ENCODE peak calls at places on chromosomes 5 and 9, in nine cellular contexts. B is Caco-2; I is ovary; F is heart right ventricle; U is CD4-positive, alpha-beta T cell; K is upper lobe of left lung; N is HCT116; R is body of pancreas; J is Peyer's patch. L is an unnamed sample.

GRCh38 chr5:67581203-67581602 is 384.6 kb upstream of the CD180 start:
- DNase-seq in R (no peak), F (no peak), B (peak; percentile 2), U (no peak), I (no peak), J (no peak), K (no peak), N (no peak), L (no peak)

GRCh38 chr9:78091736-78092135 is 60.1 kb upstream of the GNAQ start:
- DNase-seq in B (no peak), N (no peak), K (no peak), I (no peak), J (no peak), U (no peak), F (no peak), R (no peak), L (no peak)

GRCh38 chr5:103894882-103895281 is 332.3 kb upstream of the NUDT12 start:
- DNase-seq in F (no peak), I (no peak), J (no peak), N (no peak), R (no peak), B (no peak), K (no peak), U (no peak), L (no peak)

GRCh38 chr9:77876091-77876490 is 155.5 kb downstream of the GNAQ start:
- DNase-seq in F (peak; percentile 19), B (no peak), J (no peak), U (no peak), K (no peak), R (no peak), N (no peak), I (peak; percentile 60), L (no peak)

GRCh38 chr5:40437452-40437861 is 242.3 kb upstream of the PTGER4 start:
- DNase-seq in R (no peak), F (no peak), K (peak; percentile 54), N (no peak), J (peak; percentile 80), B (no peak), I (no peak), U (no peak), L (no peak)

GRCh38 chr5:78638423-78638822 is 10.1 kb downstream of the LHFPL2 start:
- DNase-seq in R (peak; percentile 90), K (peak; percentile 59), N (no peak), J (peak; percentile 88), U (no peak), F (peak; percentile 76), B (peak; percentile 69), I (peak; percentile 57), L (peak; percentile 59)

GRCh38 chr5:146690880-146691355 is 174.9 kb upstream of the GPR151 start:
- DNase-seq in K (no peak), N (no peak), F (no peak), J (no peak), R (no peak), U (no peak), B (no peak), I (no peak), L (no peak)

GRCh38 chr5:94480511-94480910 is 137.9 kb downstream of the KIAA0825 start:
- DNase-seq in J (no peak), K (no peak), U (no peak), F (no peak), B (no peak), N (no peak), R (no peak), I (no peak), L (no peak)

GRCh38 chr9:110371411-110372013 is 33.8 kb upstream of the TXNDC8 start:
- DNase-seq in K (no peak), N (no peak), I (no peak), R (no peak), F (no peak), B (no peak), U (no peak), J (no peak), L (no peak)

GRCh38 chr5:66209794-66210193 is 65.7 kb downstream of the SREK1 start:
- DNase-seq in K (no peak), B (no peak), U (no peak), I (no peak), F (no peak), R (no peak), N (no peak), J (no peak), L (no peak)

GRCh38 chr5:102668220-102668930 is 86.7 kb upstream of the PAM start:
- DNase-seq in B (no peak), I (no peak), R (no peak), U (no peak), N (no peak), J (no peak), K (no peak), F (no peak), L (no peak)

GRCh38 chr5:108003178-108003577 is 332.4 kb upstream of the EFNA5 start:
- DNase-seq in N (no peak), R (no peak), K (no peak), B (no peak), I (no peak), J (no peak), U (no peak), F (no peak), L (no peak)

GRCh38 chr9:93302586-93303257 is 118.8 kb downstream of the WNK2 start:
- DNase-seq in I (peak; percentile 39), B (peak; percentile 55), J (peak; percentile 85), N (peak; percentile 42), K (peak; percentile 57), R (peak; percentile 69), F (peak; percentile 45), U (peak; percentile 64), L (peak; percentile 10)

GRCh38 chr9:108722396-108722795 is 133.4 kb downstream of the ACTL7B start:
- DNase-seq in B (no peak), N (no peak), U (no peak), K (no peak), F (no peak), J (no peak), R (no peak), I (no peak), L (no peak)

GRCh38 chr9:86639899-86640379 is 285.7 kb upstream of the TUT7 start:
- DNase-seq in F (no peak), N (no peak), U (no peak), J (no peak), B (peak; percentile 37), R (peak; percentile 32), I (no peak), K (no peak), L (no peak)

GRCh38 chr9:2242778-2243395 is 227.7 kb downstream of the SMARCA2 start:
- DNase-seq in N (no peak), J (no peak), I (peak; percentile 65), F (no peak), U (no peak), R (no peak), K (no peak), B (peak; percentile 40), L (no peak)

GRCh38 chr5:177494356-177495195 is 2.8 kb downstream of the PDLIM7 start:
- DNase-seq in R (peak; percentile 48), K (peak; percentile 75), J (peak; percentile 63), B (no peak), F (peak; percentile 66), N (peak; percentile 49), U (no peak), I (peak; percentile 82), L (no peak)
- TF ChIP-seq CTCF in R (no peak), K (no peak), J (no peak), B (no peak), F (peak; percentile 8), N (no peak), U (no peak), I (no peak), L (peak; percentile 69)

GRCh38 chr9:36793277-36793676 is 220.6 kb downstream of the MELK start:
- DNase-seq in K (no peak), N (peak; percentile 32), R (no peak), B (peak; percentile 22), J (no peak), F (no peak), U (no peak), I (no peak), L (no peak)
- TF ChIP-seq CTCF in K (no peak), N (peak; percentile 27), R (no peak), B (peak; percentile 42), J (no peak), F (no peak), U (no peak), I (no peak), L (peak; percentile 4)

GRCh38 chr5:5885782-5886181 is 463.3 kb downstream of the ICE1 start:
- DNase-seq in K (no peak), J (no peak), U (no peak), R (no peak), I (no peak), B (no peak), F (no peak), N (no peak), L (no peak)

GRCh38 chr5:5884593-5884992 is 462.1 kb downstream of the ICE1 start:
- DNase-seq in F (no peak), N (no peak), B (no peak), I (no peak), R (no peak), K (no peak), U (no peak), J (no peak), L (no peak)

GRCh38 chr5:5887818-5888217 is 465.3 kb downstream of the ICE1 start:
- DNase-seq in R (no peak), F (no peak), I (no peak), B (no peak), J (no peak), N (no peak), K (no peak), U (no peak), L (no peak)

GRCh38 chr5:5886353-5886752 is 463.9 kb downstream of the ICE1 start:
- DNase-seq in I (no peak), J (no peak), B (no peak), U (no peak), N (no peak), K (no peak), F (no peak), R (no peak), L (no peak)

GRCh38 chr5:5886812-5887486 is 464.5 kb downstream of the ICE1 start:
- DNase-seq in N (no peak), F (no peak), U (peak; percentile 17), I (no peak), K (peak; percentile 33), R (peak; percentile 28), J (peak; percentile 61), B (peak; percentile 54), L (no peak)
- TF ChIP-seq CTCF in N (no peak), F (peak; percentile 58), U (no peak), I (no peak), K (peak; percentile 60), R (peak; percentile 68), J (no peak), B (peak; percentile 72), L (no peak)

DNA sequence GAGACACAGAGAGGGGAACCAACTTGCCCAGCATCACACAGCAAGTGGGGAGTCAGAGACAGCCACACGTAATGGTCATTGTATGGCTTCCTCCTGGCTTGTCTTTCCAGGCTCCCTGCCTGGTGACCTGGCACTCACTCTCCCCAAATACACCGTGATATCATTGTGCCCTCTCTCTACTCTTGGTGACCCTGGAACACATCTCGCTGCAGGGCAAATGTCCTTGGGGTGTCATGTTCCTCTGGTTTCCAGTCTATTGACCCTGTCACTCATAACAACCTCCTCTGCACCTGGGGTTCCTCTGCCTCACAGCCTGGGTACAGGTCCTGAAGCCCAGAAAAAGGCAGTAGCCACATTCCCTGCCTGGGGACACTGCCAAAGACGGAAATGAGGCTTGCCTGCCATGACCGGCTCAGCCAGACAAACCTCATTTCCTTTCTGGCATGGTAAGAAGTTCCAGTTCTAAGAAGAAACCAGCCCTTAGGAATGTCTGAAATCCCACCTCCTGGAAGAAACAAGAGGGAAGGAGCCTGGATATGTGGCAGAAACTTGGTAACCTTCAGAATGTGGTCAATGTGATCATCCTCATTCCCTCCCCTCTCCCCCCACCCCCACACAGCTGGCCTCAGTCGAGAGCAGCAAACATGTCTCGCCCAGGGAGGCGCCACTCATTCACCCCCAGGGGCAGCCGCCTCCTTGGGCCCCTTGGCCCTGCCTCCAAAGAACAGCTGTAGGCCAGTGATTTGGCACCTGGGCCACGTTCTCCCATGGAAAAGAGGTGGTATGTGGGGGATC is 30.6 kb upstream of the SMU1 start:
- DNase-seq in F (peak; percentile 78), I (peak; percentile 70), N (no peak), R (peak; percentile 44), J (no peak), B (no peak), U (no peak), K (no peak), L (peak; percentile 84)
- TF ChIP-seq CTCF in F (no peak), I (no peak), N (no peak), R (no peak), J (no peak), B (no peak), U (no peak), K (no peak), L (no peak)

L was measured in AG04449.